ENCODE peak calls at places on chromosomes 6 and 20, in five cellular contexts. One of them, this sample, is unnamed.

GRCh38 chr6:111916747-111917146 is 43.5 kb upstream of the FYN start:
- DNase-seq in CD8-positive, alpha-beta T cell: no peak
- DNase-seq in CD4-positive, alpha-beta T cell: no peak
- DNase-seq in D341Med: no peak
- DNase-seq in KBM-7: no peak
- DNase-seq in this sample: no peak

GRCh38 chr6:167855825-167856425 is 29.2 kb downstream of the AFDN start:
- DNase-seq in CD8-positive, alpha-beta T cell: no peak
- DNase-seq in CD4-positive, alpha-beta T cell: no peak
- DNase-seq in D341Med: no peak
- DNase-seq in KBM-7: no peak
- DNase-seq in this sample: no peak

GRCh38 chr6:113564401-113565161 is 292.6 kb upstream of the MARCKS start:
- DNase-seq in CD8-positive, alpha-beta T cell: no peak
- DNase-seq in CD4-positive, alpha-beta T cell: no peak
- DNase-seq in D341Med: peak
- DNase-seq in KBM-7: no peak
- DNase-seq in this sample: no peak

GRCh38 chr20:11060423-11061205 is 386.8 kb upstream of the JAG1 start:
- DNase-seq in CD8-positive, alpha-beta T cell: no peak
- DNase-seq in CD4-positive, alpha-beta T cell: no peak
- DNase-seq in D341Med: no peak
- DNase-seq in KBM-7: no peak
- DNase-seq in this sample: no peak

GRCh38 chr6:19906161-19906560 is 69.0 kb downstream of the ID4 start:
- DNase-seq in CD8-positive, alpha-beta T cell: no peak
- DNase-seq in CD4-positive, alpha-beta T cell: no peak
- DNase-seq in D341Med: no peak
- DNase-seq in KBM-7: no peak
- DNase-seq in this sample: no peak

GRCh38 chr20:15619341-15619740 is 953.9 kb downstream of the KIF16B start:
- DNase-seq in CD8-positive, alpha-beta T cell: no peak
- DNase-seq in CD4-positive, alpha-beta T cell: no peak
- DNase-seq in D341Med: no peak
- DNase-seq in KBM-7: no peak
- DNase-seq in this sample: no peak

GRCh38 chr6:143449082-143449481 is 1.4 kb downstream of the ADAT2 start:
- DNase-seq in CD8-positive, alpha-beta T cell: no peak
- DNase-seq in CD4-positive, alpha-beta T cell: no peak
- DNase-seq in D341Med: no peak
- DNase-seq in KBM-7: no peak
- DNase-seq in this sample: no peak

GRCh38 chr20:44684047-44684965 is 30.9 kb upstream of the CCN5 start:
- DNase-seq in CD8-positive, alpha-beta T cell: no peak
- DNase-seq in CD4-positive, alpha-beta T cell: no peak
- DNase-seq in D341Med: no peak
- DNase-seq in KBM-7: no peak
- DNase-seq in this sample: no peak

GRCh38 chr6:70474751-70475150 is 61.4 kb downstream of the FAM135A start:
- DNase-seq in CD8-positive, alpha-beta T cell: no peak
- DNase-seq in CD4-positive, alpha-beta T cell: no peak
- DNase-seq in D341Med: no peak
- DNase-seq in KBM-7: no peak
- DNase-seq in this sample: no peak

GRCh38 chr6:33577106-33577535 is 3.0 kb downstream of the BAK1 start:
- DNase-seq in CD8-positive, alpha-beta T cell: no peak
- DNase-seq in CD4-positive, alpha-beta T cell: no peak
- DNase-seq in D341Med: no peak
- DNase-seq in KBM-7: peak
- DNase-seq in this sample: no peak

GRCh38 chr6:24935753-24936152 is at the start of gene RIPOR2:
- DNase-seq in CD8-positive, alpha-beta T cell: peak
- DNase-seq in CD4-positive, alpha-beta T cell: peak
- DNase-seq in D341Med: no peak
- DNase-seq in KBM-7: no peak
- DNase-seq in this sample: peak

GRCh38 chr6:31383149-31383548 is 20.2 kb upstream of the MICA start:
- DNase-seq in CD8-positive, alpha-beta T cell: no peak
- DNase-seq in CD4-positive, alpha-beta T cell: no peak
- DNase-seq in D341Med: no peak
- DNase-seq in KBM-7: no peak
- DNase-seq in this sample: no peak

GRCh38 chr6:106972500-106972899 is 2.0 kb downstream of the CD24 start:
- DNase-seq in CD8-positive, alpha-beta T cell: no peak
- DNase-seq in CD4-positive, alpha-beta T cell: no peak
- DNase-seq in D341Med: peak
- DNase-seq in KBM-7: no peak
- DNase-seq in this sample: no peak

GRCh38 chr6:79702701-79703100 is 71.6 kb downstream of the SH3BGRL2 start:
- DNase-seq in CD8-positive, alpha-beta T cell: no peak
- DNase-seq in CD4-positive, alpha-beta T cell: no peak
- DNase-seq in D341Med: no peak
- DNase-seq in KBM-7: no peak
- DNase-seq in this sample: peak

GRCh38 chr6:168992696-168993185 is 260.9 kb downstream of the THBS2 start:
- DNase-seq in CD8-positive, alpha-beta T cell: no peak
- DNase-seq in CD4-positive, alpha-beta T cell: no peak
- DNase-seq in D341Med: no peak
- DNase-seq in KBM-7: peak
- DNase-seq in this sample: no peak

GRCh38 chr6:169344651-169345050 is 91.0 kb upstream of the THBS2 start:
- DNase-seq in CD8-positive, alpha-beta T cell: no peak
- DNase-seq in CD4-positive, alpha-beta T cell: no peak
- DNase-seq in D341Med: no peak
- DNase-seq in KBM-7: no peak
- DNase-seq in this sample: no peak

GRCh38 chr6:120111001-120111400 is 761.4 kb upstream of the MAN1A1 start:
- DNase-seq in CD8-positive, alpha-beta T cell: no peak
- DNase-seq in CD4-positive, alpha-beta T cell: no peak
- DNase-seq in D341Med: no peak
- DNase-seq in KBM-7: no peak
- DNase-seq in this sample: no peak

GRCh38 chr6:144896296-144896695 is 611.2 kb downstream of the UTRN start:
- DNase-seq in CD8-positive, alpha-beta T cell: no peak
- DNase-seq in CD4-positive, alpha-beta T cell: no peak
- DNase-seq in D341Med: no peak
- DNase-seq in KBM-7: no peak
- DNase-seq in this sample: no peak

GRCh38 chr6:148104131-148104530 is 238.5 kb upstream of the SASH1 start:
- DNase-seq in CD8-positive, alpha-beta T cell: no peak
- DNase-seq in CD4-positive, alpha-beta T cell: no peak
- DNase-seq in D341Med: no peak
- DNase-seq in KBM-7: no peak
- DNase-seq in this sample: no peak

GRCh38 chr6:119612871-119613515 is 263.4 kb upstream of the MAN1A1 start:
- DNase-seq in CD8-positive, alpha-beta T cell: no peak
- DNase-seq in CD4-positive, alpha-beta T cell: no peak
- DNase-seq in D341Med: peak
- DNase-seq in KBM-7: no peak
- DNase-seq in this sample: no peak

GRCh38 chr6:54053893-54054391 is 57.3 kb upstream of the MLIP start:
- DNase-seq in CD8-positive, alpha-beta T cell: no peak
- DNase-seq in CD4-positive, alpha-beta T cell: no peak
- DNase-seq in D341Med: no peak
- DNase-seq in KBM-7: no peak
- DNase-seq in this sample: no peak

GRCh38 chr6:134240664-134241431 is 77.1 kb downstream of the SGK1 start:
- DNase-seq in CD8-positive, alpha-beta T cell: peak
- DNase-seq in CD4-positive, alpha-beta T cell: peak
- DNase-seq in D341Med: no peak
- DNase-seq in KBM-7: peak
- DNase-seq in this sample: peak

GRCh38 chr6:70315096-70315751 is 12.3 kb upstream of the COL9A1 start:
- DNase-seq in CD8-positive, alpha-beta T cell: no peak
- DNase-seq in CD4-positive, alpha-beta T cell: no peak
- DNase-seq in D341Med: no peak
- DNase-seq in KBM-7: no peak
- DNase-seq in this sample: no peak

GRCh38 chr20:62710886-62711702 is 2.5 kb downstream of the NTSR1 start:
- DNase-seq in CD8-positive, alpha-beta T cell: no peak
- DNase-seq in CD4-positive, alpha-beta T cell: no peak
- DNase-seq in D341Med: no peak
- DNase-seq in KBM-7: no peak
- DNase-seq in this sample: no peak

GRCh38 chr6:147099974-147100373 is 104.2 kb upstream of the STXBP5 start:
- DNase-seq in CD8-positive, alpha-beta T cell: no peak
- DNase-seq in CD4-positive, alpha-beta T cell: no peak
- DNase-seq in D341Med: no peak
- DNase-seq in KBM-7: no peak
- DNase-seq in this sample: no peak

GRCh38 chr6:1986454-1987243 is 258.8 kb downstream of the GMDS start:
- DNase-seq in CD8-positive, alpha-beta T cell: no peak
- DNase-seq in CD4-positive, alpha-beta T cell: no peak
- DNase-seq in D341Med: no peak
- DNase-seq in KBM-7: no peak
- DNase-seq in this sample: no peak

GRCh38 chr6:108763931-108764579 is 84.2 kb upstream of the ARMC2 start:
- DNase-seq in CD8-positive, alpha-beta T cell: no peak
- DNase-seq in CD4-positive, alpha-beta T cell: no peak
- DNase-seq in D341Med: no peak
- DNase-seq in KBM-7: no peak
- DNase-seq in this sample: no peak

GRCh38 chr20:61756966-61757677 is 308.6 kb downstream of the TAF4 start:
- DNase-seq in CD8-positive, alpha-beta T cell: no peak
- DNase-seq in CD4-positive, alpha-beta T cell: no peak
- DNase-seq in D341Med: no peak
- DNase-seq in KBM-7: no peak
- DNase-seq in this sample: no peak

GRCh38 chr20:40960101-40960500 is 68.5 kb upstream of the TOP1 start:
- DNase-seq in CD8-positive, alpha-beta T cell: no peak
- DNase-seq in CD4-positive, alpha-beta T cell: no peak
- DNase-seq in D341Med: no peak
- DNase-seq in KBM-7: no peak
- DNase-seq in this sample: no peak

GRCh38 chr6:131532476-131533108 is 40.4 kb upstream of the ARG1 start:
- DNase-seq in CD8-positive, alpha-beta T cell: no peak
- DNase-seq in CD4-positive, alpha-beta T cell: no peak
- DNase-seq in D341Med: no peak
- DNase-seq in KBM-7: no peak
- DNase-seq in this sample: no peak

GRCh38 chr6:16200231-16200941 is 38.0 kb upstream of the GMPR start:
- DNase-seq in CD8-positive, alpha-beta T cell: no peak
- DNase-seq in CD4-positive, alpha-beta T cell: no peak
- DNase-seq in D341Med: no peak
- DNase-seq in KBM-7: no peak
- DNase-seq in this sample: no peak

This sample was measured in T-helper 2 cell.